ENCODE peak calls at places on chromosomes 5 and 9, in five cellular contexts. One of them, this sample, is unnamed.

GRCh38 chr9:85142461-85143401 is 473.2 kb downstream of the NTRK2 start:
- DNase-seq in GM18507: peak
- DNase-seq in sciatic nerve: peak
- DNase-seq in EH: peak
- DNase-seq in CD8-positive, alpha-beta memory T cell: no peak
- DNase-seq in this sample: no peak

GRCh38 chr9:123322771-123323481 is 33.1 kb upstream of the CRB2 start:
- DNase-seq in GM18507: no peak
- DNase-seq in sciatic nerve: no peak
- DNase-seq in EH: no peak
- DNase-seq in CD8-positive, alpha-beta memory T cell: peak
- DNase-seq in this sample: no peak

GRCh38 chr9:136093995-136094881 is 851 bp downstream of the NACC2 start:
- DNase-seq in EH: peak
- DNase-seq in sciatic nerve: peak
- DNase-seq in CD8-positive, alpha-beta memory T cell: peak
- DNase-seq in GM18507: no peak
- DNase-seq in this sample: peak

GRCh38 chr9:108568093-108568492 is 287.7 kb downstream of the ACTL7B start:
- DNase-seq in sciatic nerve: no peak
- DNase-seq in CD8-positive, alpha-beta memory T cell: no peak
- DNase-seq in GM18507: no peak
- DNase-seq in EH: no peak
- DNase-seq in this sample: no peak

GRCh38 chr5:132463808-132464154 is 26.8 kb downstream of the IRF1 start:
- DNase-seq in sciatic nerve: no peak
- DNase-seq in GM18507: no peak
- DNase-seq in EH: no peak
- DNase-seq in CD8-positive, alpha-beta memory T cell: no peak
- DNase-seq in this sample: no peak

GRCh38 chr5:76867027-76867426 is 17.2 kb downstream of the S100Z start:
- DNase-seq in EH: peak
- DNase-seq in sciatic nerve: no peak
- DNase-seq in GM18507: no peak
- DNase-seq in CD8-positive, alpha-beta memory T cell: no peak
- DNase-seq in this sample: no peak

GRCh38 chr5:4384649-4385048 is 755.5 kb upstream of the ADAMTS16 start:
- DNase-seq in CD8-positive, alpha-beta memory T cell: no peak
- DNase-seq in GM18507: no peak
- DNase-seq in sciatic nerve: no peak
- DNase-seq in EH: no peak
- DNase-seq in this sample: no peak

GRCh38 chr9:130239741-130240241 is 25.8 kb upstream of the HMCN2 start:
- DNase-seq in sciatic nerve: no peak
- DNase-seq in CD8-positive, alpha-beta memory T cell: no peak
- DNase-seq in EH: peak
- DNase-seq in GM18507: no peak
- DNase-seq in this sample: peak

GRCh38 chr9:122221223-122221811 is 7.4 kb downstream of the LHX6 start:
- DNase-seq in GM18507: no peak
- DNase-seq in CD8-positive, alpha-beta memory T cell: no peak
- DNase-seq in EH: no peak
- DNase-seq in sciatic nerve: peak
- DNase-seq in this sample: no peak

GRCh38 chr9:19989213-19989612 is 200.4 kb upstream of the SLC24A2 start:
- DNase-seq in EH: no peak
- DNase-seq in GM18507: no peak
- DNase-seq in sciatic nerve: no peak
- DNase-seq in CD8-positive, alpha-beta memory T cell: no peak
- DNase-seq in this sample: no peak

GRCh38 chr5:9519537-9519936 is 26.3 kb downstream of the SEMA5A start:
- DNase-seq in GM18507: no peak
- DNase-seq in sciatic nerve: no peak
- DNase-seq in EH: peak
- DNase-seq in CD8-positive, alpha-beta memory T cell: no peak
- DNase-seq in this sample: peak

GRCh38 chr5:119378075-119378699 is 22.4 kb downstream of the TNFAIP8 start:
- DNase-seq in CD8-positive, alpha-beta memory T cell: no peak
- DNase-seq in sciatic nerve: no peak
- DNase-seq in EH: peak
- DNase-seq in GM18507: no peak
- DNase-seq in this sample: no peak

GRCh38 chr9:88590558-88591146 is 55.7 kb downstream of the NXNL2 start:
- DNase-seq in sciatic nerve: no peak
- DNase-seq in EH: peak
- DNase-seq in GM18507: no peak
- DNase-seq in CD8-positive, alpha-beta memory T cell: no peak
- DNase-seq in this sample: no peak

GRCh38 chr9:99167120-99167519 is 54.6 kb downstream of the ALG2 start:
- DNase-seq in sciatic nerve: no peak
- DNase-seq in GM18507: no peak
- DNase-seq in EH: no peak
- DNase-seq in CD8-positive, alpha-beta memory T cell: no peak
- DNase-seq in this sample: no peak

GRCh38 chr5:14238272-14238671 is 95.1 kb downstream of the TRIO start:
- DNase-seq in CD8-positive, alpha-beta memory T cell: no peak
- DNase-seq in sciatic nerve: no peak
- DNase-seq in EH: no peak
- DNase-seq in GM18507: no peak
- DNase-seq in this sample: no peak

GRCh38 chr9:130043654-130044623 is 950 bp upstream of the FNBP1 start:
- DNase-seq in sciatic nerve: peak
- DNase-seq in GM18507: no peak
- DNase-seq in EH: peak
- DNase-seq in CD8-positive, alpha-beta memory T cell: no peak
- DNase-seq in this sample: peak

GRCh38 chr9:87878930-87879603 is 3.6 kb upstream of the SPATA31E1 start:
- DNase-seq in EH: peak
- DNase-seq in sciatic nerve: no peak
- DNase-seq in GM18507: no peak
- DNase-seq in CD8-positive, alpha-beta memory T cell: no peak
- DNase-seq in this sample: no peak

GRCh38 chr9:89854715-89855475 is 250.1 kb downstream of the GADD45G start:
- DNase-seq in GM18507: no peak
- DNase-seq in EH: no peak
- DNase-seq in CD8-positive, alpha-beta memory T cell: no peak
- DNase-seq in sciatic nerve: peak
- DNase-seq in this sample: peak

GRCh38 chr5:125301704-125302103 is 555.3 kb upstream of the ZNF608 start:
- DNase-seq in EH: no peak
- DNase-seq in GM18507: no peak
- DNase-seq in sciatic nerve: no peak
- DNase-seq in CD8-positive, alpha-beta memory T cell: no peak
- DNase-seq in this sample: no peak

GRCh38 chr9:4596165-4596922 is 65.8 kb upstream of the PLPP6 start:
- DNase-seq in sciatic nerve: no peak
- DNase-seq in CD8-positive, alpha-beta memory T cell: peak
- DNase-seq in GM18507: no peak
- DNase-seq in EH: no peak
- DNase-seq in this sample: no peak

GRCh38 chr5:54673523-54674225 is 156.1 kb downstream of the SNX18 start:
- DNase-seq in GM18507: no peak
- DNase-seq in sciatic nerve: no peak
- DNase-seq in CD8-positive, alpha-beta memory T cell: peak
- DNase-seq in EH: peak
- DNase-seq in this sample: peak

GRCh38 chr5:32076699-32077695 is 97.1 kb downstream of the GOLPH3 start:
- DNase-seq in GM18507: peak
- DNase-seq in CD8-positive, alpha-beta memory T cell: no peak
- DNase-seq in EH: peak
- DNase-seq in sciatic nerve: peak
- DNase-seq in this sample: no peak

GRCh38 chr5:150272531-150272930 is 17.0 kb downstream of the CAMK2A start:
- DNase-seq in GM18507: no peak
- DNase-seq in EH: peak
- DNase-seq in CD8-positive, alpha-beta memory T cell: no peak
- DNase-seq in sciatic nerve: no peak
- DNase-seq in this sample: no peak

GRCh38 chr9:95230046-95230445 is 87.5 kb downstream of the FANCC start:
- DNase-seq in sciatic nerve: no peak
- DNase-seq in CD8-positive, alpha-beta memory T cell: no peak
- DNase-seq in GM18507: no peak
- DNase-seq in EH: no peak
- DNase-seq in this sample: no peak

GRCh38 chr5:68460147-68460760 is 244.7 kb downstream of the PIK3R1 start:
- DNase-seq in sciatic nerve: no peak
- DNase-seq in GM18507: no peak
- DNase-seq in CD8-positive, alpha-beta memory T cell: peak
- DNase-seq in EH: peak
- DNase-seq in this sample: no peak

GRCh38 chr5:82584631-82585030 is 306.5 kb upstream of the RPS23 start:
- DNase-seq in EH: no peak
- DNase-seq in CD8-positive, alpha-beta memory T cell: no peak
- DNase-seq in sciatic nerve: no peak
- DNase-seq in GM18507: no peak
- DNase-seq in this sample: peak

GRCh38 chr9:35574578-35575104 is 30.4 kb upstream of the TESK1 start:
- DNase-seq in EH: no peak
- DNase-seq in sciatic nerve: no peak
- DNase-seq in CD8-positive, alpha-beta memory T cell: no peak
- DNase-seq in GM18507: no peak
- DNase-seq in this sample: no peak

GRCh38 chr9:127136081-127136879 is 13.8 kb upstream of the ANGPTL2 start:
- DNase-seq in EH: no peak
- DNase-seq in GM18507: no peak
- DNase-seq in sciatic nerve: peak
- DNase-seq in CD8-positive, alpha-beta memory T cell: no peak
- DNase-seq in this sample: peak

GRCh38 chr9:75467141-75467540 is 378.8 kb downstream of the OSTF1 start:
- DNase-seq in sciatic nerve: no peak
- DNase-seq in GM18507: no peak
- DNase-seq in CD8-positive, alpha-beta memory T cell: no peak
- DNase-seq in EH: no peak
- DNase-seq in this sample: no peak

GRCh38 chr9:91059713-91060112 is 258.1 kb downstream of the SYK start:
- DNase-seq in sciatic nerve: no peak
- DNase-seq in EH: peak
- DNase-seq in CD8-positive, alpha-beta memory T cell: no peak
- DNase-seq in GM18507: no peak
- DNase-seq in this sample: no peak

GRCh38 chr9:95512751-95513120 is 4.0 kb downstream of the PTCH1 start:
- DNase-seq in GM18507: no peak
- DNase-seq in CD8-positive, alpha-beta memory T cell: no peak
- DNase-seq in sciatic nerve: no peak
- DNase-seq in EH: no peak
- DNase-seq in this sample: no peak

GRCh38 chr9:708182-708555 is 133.3 kb upstream of the DMRT1 start:
- DNase-seq in CD8-positive, alpha-beta memory T cell: no peak
- DNase-seq in GM18507: no peak
- DNase-seq in sciatic nerve: no peak
- DNase-seq in EH: no peak
- DNase-seq in this sample: no peak

GRCh38 chr5:90529939-90530677 is 724 bp upstream of the LYSMD3 start:
- DNase-seq in sciatic nerve: peak
- DNase-seq in CD8-positive, alpha-beta memory T cell: peak
- DNase-seq in GM18507: peak
- DNase-seq in EH: peak
- DNase-seq in this sample: peak

GRCh38 chr5:3886521-3887461 is 291.2 kb downstream of the IRX1 start:
- DNase-seq in EH: no peak
- DNase-seq in sciatic nerve: no peak
- DNase-seq in CD8-positive, alpha-beta memory T cell: no peak
- DNase-seq in GM18507: no peak
- DNase-seq in this sample: no peak

GRCh38 chr5:176732306-176732705 is 78.1 kb upstream of the UNC5A start:
- DNase-seq in EH: no peak
- DNase-seq in sciatic nerve: no peak
- DNase-seq in CD8-positive, alpha-beta memory T cell: no peak
- DNase-seq in GM18507: no peak
- DNase-seq in this sample: peak

GRCh38 chr5:13957032-13957645 is 12.7 kb upstream of the DNAH5 start:
- DNase-seq in sciatic nerve: no peak
- DNase-seq in EH: peak
- DNase-seq in CD8-positive, alpha-beta memory T cell: no peak
- DNase-seq in GM18507: no peak
- DNase-seq in this sample: no peak

GRCh38 chr5:72101828-72102227 is 5.4 kb upstream of the MAP1B start:
- DNase-seq in sciatic nerve: no peak
- DNase-seq in GM18507: no peak
- DNase-seq in CD8-positive, alpha-beta memory T cell: no peak
- DNase-seq in EH: peak
- DNase-seq in this sample: no peak

GRCh38 chr9:277595-278330 is 63.1 kb downstream of the DOCK8 start:
- DNase-seq in sciatic nerve: no peak
- DNase-seq in EH: no peak
- DNase-seq in CD8-positive, alpha-beta memory T cell: no peak
- DNase-seq in GM18507: no peak
- DNase-seq in this sample: no peak

GRCh38 chr5:148740966-148741742 is 85.3 kb upstream of the ADRB2 start:
- DNase-seq in sciatic nerve: no peak
- DNase-seq in CD8-positive, alpha-beta memory T cell: no peak
- DNase-seq in EH: peak
- DNase-seq in GM18507: no peak
- DNase-seq in this sample: no peak